ENCODE peak calls at places on chromosomes 12 and 14, in eight cellular contexts. A is uterus, W is tibial nerve, V is right lobe of liver, N is stomach, J is heart left ventricle, T is body of pancreas, C is A549. H is an unnamed sample.

GRCh38 chr12:108235231-108235959 is 103.7 kb downstream of the CMKLR1 start:
- DNase-seq in V (no peak), C (no peak), W (no peak), J (no peak), N (no peak), T (no peak), A (no peak), H (no peak)

GRCh38 chr12:2618291-2618995 is 176.3 kb upstream of the FKBP4 start:
- DNase-seq in V (no peak), C (no peak), W (no peak), A (no peak), J (no peak), T (no peak), N (no peak), H (no peak)

GRCh38 chr14:69519701-69520100 is 35.2 kb downstream of the PLEKHD1 start:
- DNase-seq in C (no peak), T (no peak), W (no peak), N (no peak), A (no peak), J (no peak), V (peak; percentile 14), H (no peak)

GRCh38 chr12:6393109-6393508 is 9.1 kb downstream of the LTBR start:
- DNase-seq in V (no peak), T (no peak), W (no peak), C (no peak), A (no peak), J (no peak), N (no peak), H (peak; percentile 87)

GRCh38 chr14:23154876-23155587 is 28.4 kb downstream of the SLC7A8 start:
- DNase-seq in T (peak; percentile 85), V (no peak), C (peak; percentile 41), J (peak; percentile 91), A (peak; percentile 92), W (peak; percentile 72), N (peak; percentile 89), H (peak; percentile 95)

GRCh38 chr12:69510176-69510827 is 40.1 kb downstream of the FRS2 start:
- DNase-seq in J (no peak), N (peak; percentile 50), W (no peak), A (no peak), C (no peak), T (peak; percentile 27), V (no peak), H (no peak)

GRCh38 chr12:34407813-34408212 is 385.5 kb downstream of the ALG10 start:
- DNase-seq in C (no peak), V (no peak), N (no peak), J (no peak), T (no peak), A (no peak), W (no peak), H (no peak)

GRCh38 chr12:127656261-127656660 is 610.7 kb upstream of the TMEM132C start:
- DNase-seq in T (no peak), C (no peak), J (no peak), V (no peak), A (no peak), W (no peak), N (no peak), H (no peak)

GRCh38 chr14:101909371-101910096 is 54.8 kb upstream of the DYNC1H1 start:
- DNase-seq in N (no peak), C (no peak), A (no peak), J (no peak), W (no peak), V (no peak), T (no peak), H (no peak)

GRCh38 chr12:74537126-74537706 is 419 bp upstream of the ATXN7L3B start:
- DNase-seq in T (no peak), C (peak; percentile 85), J (no peak), W (no peak), V (no peak), A (no peak), N (no peak), H (no peak)

GRCh38 chr12:19971396-19971802 is 396.9 kb upstream of the PDE3A start:
- DNase-seq in N (no peak), J (no peak), C (peak; percentile 91), W (no peak), V (peak; percentile 45), A (no peak), T (peak; percentile 78), H (no peak)

GRCh38 chr12:114697741-114698565 is 14.0 kb upstream of the TBX3 start:
- DNase-seq in V (no peak), A (no peak), T (no peak), N (no peak), W (no peak), J (no peak), C (no peak), H (no peak)

GRCh38 chr12:28497889-28498411 is 307.7 kb downstream of the CCDC91 start:
- DNase-seq in T (no peak), A (no peak), V (no peak), W (no peak), C (peak; percentile 4), N (no peak), J (no peak), H (no peak)

GRCh38 chr12:52191841-52192791 is at the start of gene KRT80:
- DNase-seq in V (peak; percentile 82), A (peak; percentile 92), T (peak; percentile 94), J (peak; percentile 90), N (peak; percentile 89), C (peak; percentile 99), W (peak; percentile 73), H (peak; percentile 94)

GRCh38 chr12:72295101-72295500 is 22.9 kb downstream of the TRHDE start:
- DNase-seq in A (no peak), C (no peak), W (no peak), V (no peak), J (no peak), T (no peak), N (no peak), H (no peak)

GRCh38 chr12:87772401-87772800 is 256.8 kb downstream of the C12orf50 start:
- DNase-seq in N (no peak), C (no peak), J (no peak), V (no peak), W (no peak), A (no peak), T (no peak), H (no peak)
- TF ChIP-seq POLR2A in N (no peak), C (no peak), J (no peak), V (no peak), W (no peak), A (no peak), T (no peak), H (no peak)

DNA sequence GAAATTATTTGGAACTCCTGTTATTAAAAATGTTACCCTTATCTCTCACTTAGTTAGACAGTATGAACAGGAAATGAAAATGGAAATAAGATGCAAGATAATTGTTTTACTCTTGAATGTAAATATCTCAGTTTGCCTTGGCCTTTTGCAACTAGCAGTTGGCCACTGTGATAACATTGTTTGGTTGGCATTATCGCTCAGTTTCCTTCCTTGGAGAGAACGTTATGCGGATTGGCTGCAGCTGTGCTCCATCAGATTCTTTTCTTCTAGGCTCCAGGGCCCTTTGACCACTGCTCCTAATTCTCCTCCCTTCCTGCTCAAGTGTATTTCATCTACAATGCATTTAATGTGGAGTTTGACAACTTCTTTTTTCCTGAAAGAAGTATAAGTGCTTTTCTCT is 284.2 kb downstream of the ADAMTS20 start:
- DNase-seq in J (no peak), N (peak; percentile 31), A (no peak), V (no peak), W (no peak), T (no peak), C (no peak), H (no peak)
- TF ChIP-seq POLR2A in J (no peak), N (no peak), A (no peak), V (no peak), W (no peak), T (no peak), C (no peak), H (no peak)

DNA sequence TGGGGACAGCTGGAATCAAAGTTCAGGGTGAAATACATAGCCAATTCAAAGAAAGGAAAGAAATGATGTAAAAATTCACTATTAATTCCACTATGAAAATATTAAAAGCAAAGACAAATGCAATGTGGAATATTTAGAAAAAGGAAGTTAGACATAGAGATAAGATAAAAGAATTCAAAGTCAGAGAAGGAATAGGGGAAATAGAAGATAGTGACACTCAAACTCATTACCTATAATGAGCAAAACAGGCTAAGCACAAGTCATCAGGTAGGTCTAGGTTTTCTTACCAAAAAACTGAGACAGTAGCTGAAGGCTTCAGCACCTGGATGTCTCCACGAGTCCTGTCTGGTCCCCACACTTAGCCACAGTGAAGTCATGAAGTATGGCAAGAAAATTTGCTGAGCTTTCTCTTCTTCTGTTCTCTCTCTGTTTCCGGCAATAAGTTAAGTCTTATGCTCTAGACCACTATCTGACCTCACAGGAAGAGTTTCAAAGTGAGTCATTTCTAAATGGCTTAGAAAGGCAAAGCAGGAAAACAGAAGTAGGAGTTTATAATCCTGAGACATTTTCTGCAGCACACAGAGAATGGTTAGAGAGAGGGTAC is at the start of gene C3AR1:
- DNase-seq in W (peak; percentile 44), N (no peak), T (no peak), J (no peak), C (no peak), V (no peak), A (no peak), H (no peak)
- TF ChIP-seq POLR2A in W (peak; percentile 28), N (no peak), T (no peak), J (no peak), C (no peak), V (peak; percentile 68), A (no peak), H (no peak)

GRCh38 chr14:100306506-100307214 is 416 bp upstream of the SLC25A29 start:
- DNase-seq in V (peak; percentile 93), T (peak; percentile 86), W (peak; percentile 81), N (peak; percentile 90), C (peak; percentile 79), J (peak; percentile 90), A (peak; percentile 86), H (peak; percentile 95)
- TF ChIP-seq POLR2A in V (peak; percentile 56), T (peak; percentile 41), W (peak; percentile 77), N (peak; percentile 46), C (peak; percentile 62), J (peak; percentile 73), A (peak; percentile 61), H (peak; percentile 52)

DNA sequence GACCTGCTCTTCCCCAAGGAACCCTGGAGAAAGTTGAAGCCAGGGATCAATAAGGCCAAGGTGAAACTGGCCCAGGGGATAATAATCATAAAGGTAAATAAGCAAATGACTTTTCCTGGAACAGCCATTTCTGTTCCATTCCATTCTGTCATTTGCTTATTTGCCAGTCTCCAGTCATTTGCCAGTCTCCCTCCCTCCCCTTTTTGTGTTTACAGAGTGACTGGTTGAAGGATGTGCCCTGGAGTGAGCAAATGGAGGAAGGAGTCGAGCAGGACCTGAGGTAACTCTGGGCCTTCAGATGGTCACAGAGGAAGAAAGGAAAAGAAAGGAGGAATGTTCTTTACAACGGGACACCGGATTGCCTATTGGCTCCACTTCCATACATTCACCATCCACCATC is 17.8 kb upstream of the DCD start:
- DNase-seq in N (no peak), J (no peak), C (no peak), V (no peak), T (no peak), A (no peak), W (no peak), H (no peak)
- TF ChIP-seq POLR2A in N (no peak), J (no peak), C (no peak), V (no peak), T (no peak), A (no peak), W (no peak), H (no peak)